ENCODE peak calls at places on chromosomes 3 and 15, in six cellular contexts. One of them, this sample, is unnamed. For H3K4me1, the result is how much of the 10 kb centered on the place peaks cover.

GRCh38 chr15:66751579-66751978 is 49.5 kb downstream of the SMAD6 start:
- DNase-seq in K562: no peak
- DNase-seq in CD4-positive, alpha-beta memory T cell: no peak
- DNase-seq in CD8-positive, alpha-beta T cell: no peak
- DNase-seq in psoas muscle: no peak
- DNase-seq in A549: peak
- DNase-seq in this sample: peak

GRCh38 chr3:48572517-48572916 is 8.9 kb upstream of the UCN2 start:
- DNase-seq in K562: no peak
- DNase-seq in psoas muscle: no peak
- DNase-seq in CD4-positive, alpha-beta memory T cell: no peak
- DNase-seq in CD8-positive, alpha-beta T cell: no peak
- DNase-seq in A549: no peak
- DNase-seq in this sample: no peak

GRCh38 chr3:119294889-119295769 is 946 bp downstream of the ARHGAP31 start:
- DNase-seq in psoas muscle: peak
- DNase-seq in CD4-positive, alpha-beta memory T cell: peak
- DNase-seq in A549: peak
- DNase-seq in CD8-positive, alpha-beta T cell: peak
- DNase-seq in K562: no peak
- DNase-seq in this sample: peak

GRCh38 chr3:45904931-45905330 is 18.6 kb downstream of the CCR9 start:
- DNase-seq in psoas muscle: no peak
- DNase-seq in K562: no peak
- DNase-seq in CD4-positive, alpha-beta memory T cell: no peak
- DNase-seq in A549: no peak
- DNase-seq in CD8-positive, alpha-beta T cell: no peak
- DNase-seq in this sample: no peak

GRCh38 chr3:13462125-13462629 is 17.9 kb upstream of the HDAC11 start:
- DNase-seq in A549: no peak
- DNase-seq in psoas muscle: no peak
- DNase-seq in CD4-positive, alpha-beta memory T cell: no peak
- DNase-seq in K562: no peak
- DNase-seq in CD8-positive, alpha-beta T cell: no peak
- DNase-seq in this sample: no peak

GRCh38 chr3:10927551-10927950 is 65.0 kb upstream of the SLC6A1 start:
- DNase-seq in CD4-positive, alpha-beta memory T cell: no peak
- DNase-seq in K562: no peak
- DNase-seq in CD8-positive, alpha-beta T cell: no peak
- DNase-seq in A549: no peak
- DNase-seq in psoas muscle: no peak
- DNase-seq in this sample: no peak

GRCh38 chr3:13145826-13146642 is 72.8 kb upstream of the IQSEC1 start:
- DNase-seq in CD4-positive, alpha-beta memory T cell: no peak
- DNase-seq in A549: no peak
- DNase-seq in K562: no peak
- DNase-seq in psoas muscle: no peak
- DNase-seq in CD8-positive, alpha-beta T cell: no peak
- DNase-seq in this sample: no peak

GRCh38 chr3:171566803-171567422 is 106.7 kb upstream of the TNIK start:
- DNase-seq in CD8-positive, alpha-beta T cell: no peak
- DNase-seq in A549: peak
- DNase-seq in K562: peak
- DNase-seq in psoas muscle: no peak
- DNase-seq in CD4-positive, alpha-beta memory T cell: no peak
- DNase-seq in this sample: no peak

GRCh38 chr15:96230557-96231181 is 99.8 kb upstream of the NR2F2 start:
- DNase-seq in A549: peak
- DNase-seq in K562: no peak
- DNase-seq in CD4-positive, alpha-beta memory T cell: no peak
- DNase-seq in CD8-positive, alpha-beta T cell: no peak
- DNase-seq in psoas muscle: no peak
- DNase-seq in this sample: no peak

GRCh38 chr15:101615414-101615985 is 36.7 kb downstream of the TM2D3 start:
- DNase-seq in CD4-positive, alpha-beta memory T cell: no peak
- DNase-seq in CD8-positive, alpha-beta T cell: no peak
- DNase-seq in A549: no peak
- DNase-seq in K562: no peak
- DNase-seq in psoas muscle: peak
- DNase-seq in this sample: no peak

GRCh38 chr3:182769673-182770072 is 23.6 kb upstream of the ATP11B start:
- DNase-seq in psoas muscle: no peak
- DNase-seq in K562: peak
- DNase-seq in A549: no peak
- DNase-seq in CD8-positive, alpha-beta T cell: no peak
- DNase-seq in CD4-positive, alpha-beta memory T cell: no peak
- DNase-seq in this sample: no peak

GRCh38 chr3:195467641-195468390 is 25.0 kb upstream of the ACAP2 start:
- DNase-seq in CD4-positive, alpha-beta memory T cell: no peak
- DNase-seq in A549: no peak
- DNase-seq in psoas muscle: no peak
- DNase-seq in K562: no peak
- DNase-seq in CD8-positive, alpha-beta T cell: no peak
- DNase-seq in this sample: no peak

GRCh38 chr3:99919694-99920093 is 102.0 kb downstream of the CMSS1 start:
- DNase-seq in psoas muscle: no peak
- DNase-seq in K562: peak
- DNase-seq in A549: no peak
- DNase-seq in CD8-positive, alpha-beta T cell: no peak
- DNase-seq in CD4-positive, alpha-beta memory T cell: no peak
- DNase-seq in this sample: no peak

GRCh38 chr3:155420869-155421486 is 127.5 kb upstream of the STRIT1 start:
- DNase-seq in K562: no peak
- DNase-seq in psoas muscle: no peak
- DNase-seq in CD8-positive, alpha-beta T cell: no peak
- DNase-seq in CD4-positive, alpha-beta memory T cell: no peak
- DNase-seq in A549: no peak
- DNase-seq in this sample: no peak

GRCh38 chr3:197882580-197882979 is 67.4 kb upstream of the RPL35A start:
- DNase-seq in CD8-positive, alpha-beta T cell: no peak
- DNase-seq in CD4-positive, alpha-beta memory T cell: no peak
- DNase-seq in K562: no peak
- DNase-seq in A549: no peak
- DNase-seq in psoas muscle: no peak
- DNase-seq in this sample: no peak

GRCh38 chr3:55500555-55501340 is 13.6 kb upstream of the WNT5A start:
- DNase-seq in psoas muscle: no peak
- DNase-seq in CD8-positive, alpha-beta T cell: no peak
- DNase-seq in A549: no peak
- DNase-seq in CD4-positive, alpha-beta memory T cell: no peak
- DNase-seq in K562: no peak
- DNase-seq in this sample: no peak

GRCh38 chr3:146160964-146161724 is at the start of gene PLOD2:
- DNase-seq in K562: peak
- DNase-seq in psoas muscle: peak
- DNase-seq in CD8-positive, alpha-beta T cell: no peak
- DNase-seq in A549: peak
- DNase-seq in CD4-positive, alpha-beta memory T cell: no peak
- DNase-seq in this sample: peak

GRCh38 chr15:101105059-101105851 is 146.6 kb downstream of the CHSY1 start:
- DNase-seq in A549: no peak
- DNase-seq in psoas muscle: no peak
- DNase-seq in K562: no peak
- DNase-seq in CD4-positive, alpha-beta memory T cell: no peak
- DNase-seq in CD8-positive, alpha-beta T cell: no peak
- DNase-seq in this sample: no peak

GRCh38 chr3:123084738-123085237 is 18.0 kb downstream of the PDIA5 start:
- DNase-seq in CD4-positive, alpha-beta memory T cell: no peak
- DNase-seq in CD8-positive, alpha-beta T cell: no peak
- DNase-seq in A549: no peak
- DNase-seq in psoas muscle: no peak
- DNase-seq in K562: no peak
- DNase-seq in this sample: no peak

GRCh38 chr3:123084192-123084591 is 17.4 kb downstream of the PDIA5 start:
- DNase-seq in CD8-positive, alpha-beta T cell: no peak
- DNase-seq in A549: no peak
- DNase-seq in psoas muscle: no peak
- DNase-seq in K562: peak
- DNase-seq in CD4-positive, alpha-beta memory T cell: no peak
- DNase-seq in this sample: no peak

GRCh38 chr3:123085293-123085949 is 18.6 kb downstream of the PDIA5 start:
- DNase-seq in CD4-positive, alpha-beta memory T cell: no peak
- DNase-seq in CD8-positive, alpha-beta T cell: no peak
- DNase-seq in A549: no peak
- DNase-seq in K562: peak
- DNase-seq in psoas muscle: no peak
- DNase-seq in this sample: peak

GRCh38 chr3:123088360-123088759 is 21.5 kb downstream of the PDIA5 start:
- DNase-seq in CD8-positive, alpha-beta T cell: no peak
- DNase-seq in K562: no peak
- DNase-seq in psoas muscle: no peak
- DNase-seq in CD4-positive, alpha-beta memory T cell: no peak
- DNase-seq in A549: no peak
- DNase-seq in this sample: no peak

DNA sequence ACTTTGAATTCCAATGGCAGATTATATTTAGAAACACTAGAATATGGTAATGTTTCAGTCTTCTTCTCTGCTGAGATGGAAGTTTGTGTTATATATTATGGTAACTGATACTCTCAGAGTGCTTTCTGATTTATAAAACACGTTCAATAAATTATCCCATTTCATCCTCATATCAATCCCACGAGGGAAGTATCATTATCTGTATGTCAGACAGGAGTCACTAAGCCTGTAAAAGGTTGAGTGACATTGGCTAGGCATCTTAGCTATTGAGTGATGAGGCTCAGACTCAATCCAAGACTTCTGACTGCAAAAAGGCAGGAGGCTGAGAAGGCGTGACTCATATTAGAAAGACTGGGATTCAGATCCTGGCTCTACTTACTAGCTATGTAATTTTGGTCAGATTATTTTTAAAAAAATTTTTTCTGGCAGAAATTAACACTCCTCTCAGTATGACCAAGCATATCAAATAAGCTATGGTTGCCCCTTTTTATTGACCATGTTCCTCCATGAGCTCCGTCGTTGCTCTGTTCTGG is 19.4 kb downstream of the PDIA5 start:
- DNase-seq in K562: no peak
- DNase-seq in psoas muscle: no peak
- DNase-seq in CD8-positive, alpha-beta T cell: no peak
- DNase-seq in A549: no peak
- DNase-seq in CD4-positive, alpha-beta memory T cell: no peak
- DNase-seq in this sample: no peak
- H3K4me1 ChIP-seq in K562: half or more
- H3K4me1 ChIP-seq in psoas muscle: under half
- H3K4me1 ChIP-seq in CD8-positive, alpha-beta T cell: under half
- H3K4me1 ChIP-seq in A549: under half
- H3K4me1 ChIP-seq in CD4-positive, alpha-beta memory T cell: under half
- H3K4me1 ChIP-seq in this sample: under half

GRCh38 chr3:58391156-58391865 is 42.3 kb downstream of the PDHB start:
- DNase-seq in CD4-positive, alpha-beta memory T cell: no peak
- DNase-seq in psoas muscle: no peak
- DNase-seq in K562: no peak
- DNase-seq in A549: no peak
- DNase-seq in CD8-positive, alpha-beta T cell: no peak
- DNase-seq in this sample: no peak

GRCh38 chr3:58384381-58385090 is 49.1 kb downstream of the PDHB start:
- DNase-seq in CD8-positive, alpha-beta T cell: no peak
- DNase-seq in CD4-positive, alpha-beta memory T cell: no peak
- DNase-seq in A549: no peak
- DNase-seq in K562: no peak
- DNase-seq in psoas muscle: no peak
- DNase-seq in this sample: no peak

GRCh38 chr3:58388550-58389061 is 45.0 kb downstream of the PDHB start:
- DNase-seq in CD8-positive, alpha-beta T cell: no peak
- DNase-seq in CD4-positive, alpha-beta memory T cell: no peak
- DNase-seq in K562: no peak
- DNase-seq in psoas muscle: no peak
- DNase-seq in A549: no peak
- DNase-seq in this sample: no peak

GRCh38 chr3:58386966-58387365 is 46.7 kb downstream of the PDHB start:
- DNase-seq in K562: no peak
- DNase-seq in CD4-positive, alpha-beta memory T cell: no peak
- DNase-seq in CD8-positive, alpha-beta T cell: no peak
- DNase-seq in A549: no peak
- DNase-seq in psoas muscle: no peak
- DNase-seq in this sample: no peak

GRCh38 chr3:58387650-58388546 is 45.7 kb downstream of the PDHB start:
- DNase-seq in CD4-positive, alpha-beta memory T cell: no peak
- DNase-seq in CD8-positive, alpha-beta T cell: no peak
- DNase-seq in K562: no peak
- DNase-seq in A549: no peak
- DNase-seq in psoas muscle: no peak
- DNase-seq in this sample: no peak
- H3K4me1 ChIP-seq in CD4-positive, alpha-beta memory T cell: under half
- H3K4me1 ChIP-seq in CD8-positive, alpha-beta T cell: under half
- H3K4me1 ChIP-seq in K562: under half
- H3K4me1 ChIP-seq in A549: under half
- H3K4me1 ChIP-seq in psoas muscle: under half
- H3K4me1 ChIP-seq in this sample: under half

GRCh38 chr15:57135800-57136199 is 217.4 kb downstream of the TCF12 start:
- DNase-seq in psoas muscle: no peak
- DNase-seq in CD8-positive, alpha-beta T cell: no peak
- DNase-seq in CD4-positive, alpha-beta memory T cell: no peak
- DNase-seq in K562: no peak
- DNase-seq in A549: no peak
- DNase-seq in this sample: no peak
- H3K4me1 ChIP-seq in psoas muscle: under half
- H3K4me1 ChIP-seq in CD8-positive, alpha-beta T cell: under half
- H3K4me1 ChIP-seq in CD4-positive, alpha-beta memory T cell: under half
- H3K4me1 ChIP-seq in K562: under half
- H3K4me1 ChIP-seq in A549: under half
- H3K4me1 ChIP-seq in this sample: under half

GRCh38 chr15:25784876-25785642 is 78.1 kb downstream of the ATP10A start:
- DNase-seq in A549: no peak
- DNase-seq in CD8-positive, alpha-beta T cell: no peak
- DNase-seq in CD4-positive, alpha-beta memory T cell: no peak
- DNase-seq in K562: no peak
- DNase-seq in psoas muscle: no peak
- DNase-seq in this sample: no peak

GRCh38 chr15:25785643-25786029 is 77.5 kb downstream of the ATP10A start:
- DNase-seq in K562: no peak
- DNase-seq in CD8-positive, alpha-beta T cell: no peak
- DNase-seq in CD4-positive, alpha-beta memory T cell: no peak
- DNase-seq in A549: no peak
- DNase-seq in psoas muscle: no peak
- DNase-seq in this sample: no peak

GRCh38 chr15:25787381-25787780 is 75.7 kb downstream of the ATP10A start:
- DNase-seq in K562: no peak
- DNase-seq in A549: no peak
- DNase-seq in psoas muscle: no peak
- DNase-seq in CD4-positive, alpha-beta memory T cell: no peak
- DNase-seq in CD8-positive, alpha-beta T cell: no peak
- DNase-seq in this sample: no peak

GRCh38 chr15:25784141-25784540 is 79.0 kb downstream of the ATP10A start:
- DNase-seq in CD4-positive, alpha-beta memory T cell: no peak
- DNase-seq in A549: no peak
- DNase-seq in K562: no peak
- DNase-seq in psoas muscle: no peak
- DNase-seq in CD8-positive, alpha-beta T cell: no peak
- DNase-seq in this sample: no peak

DNA sequence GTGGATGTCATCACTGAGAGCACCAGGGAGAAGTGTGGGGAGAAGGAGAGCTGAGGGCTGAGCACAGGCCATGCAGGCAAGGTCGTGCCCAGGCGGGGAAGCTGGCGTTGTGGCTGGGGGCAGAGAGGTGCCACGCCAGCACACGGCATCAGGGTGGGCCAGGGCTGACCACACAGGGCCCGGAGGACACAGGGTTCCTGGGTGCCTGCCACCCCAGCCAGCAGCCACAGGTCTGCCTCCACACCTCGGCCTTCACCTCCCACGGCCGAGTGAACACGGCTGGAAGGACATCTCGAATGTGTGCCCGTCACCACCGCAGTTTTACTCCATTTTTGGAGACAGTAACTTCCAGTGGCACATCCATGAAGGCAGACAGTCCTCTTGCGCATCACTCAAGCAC is 77.1 kb downstream of the ATP10A start:
- DNase-seq in CD8-positive, alpha-beta T cell: no peak
- DNase-seq in K562: no peak
- DNase-seq in CD4-positive, alpha-beta memory T cell: no peak
- DNase-seq in A549: no peak
- DNase-seq in psoas muscle: no peak
- DNase-seq in this sample: no peak
- H3K4me1 ChIP-seq in CD8-positive, alpha-beta T cell: under half
- H3K4me1 ChIP-seq in K562: under half
- H3K4me1 ChIP-seq in CD4-positive, alpha-beta memory T cell: under half
- H3K4me1 ChIP-seq in A549: under half
- H3K4me1 ChIP-seq in psoas muscle: under half
- H3K4me1 ChIP-seq in this sample: under half